ENCODE peak calls at places on chromosomes 7 and 10, in four cellular contexts. V, H, Y and E are unnamed samples.

GRCh38 chr10:65861249-65861648 is 1064.6 kb upstream of the LRRTM3 start:
- DNase-seq in H (no peak), V (no peak), Y (no peak), E (peak)

GRCh38 chr10:72315611-72316385 is 38.9 kb downstream of the DNAJB12 start:
- DNase-seq in H (peak), V (no peak), Y (peak), E (peak)

GRCh38 chr10:130787252-130787651 is 524.3 kb downstream of the TCERG1L start:
- DNase-seq in Y (no peak), V (no peak), H (no peak), E (no peak)

GRCh38 chr7:525740-526139 is 6.1 kb upstream of the PDGFA start:
- DNase-seq in V (no peak), H (no peak), Y (no peak), E (no peak)

GRCh38 chr10:52213511-52213831 is 100.6 kb upstream of the DKK1 start:
- DNase-seq in Y (peak), V (no peak), H (peak), E (no peak)

GRCh38 chr10:97169063-97169462 is 16.7 kb downstream of the SLIT1 start:
- DNase-seq in Y (peak), V (no peak), H (no peak), E (no peak)

GRCh38 chr7:111083423-111083822 is 7.5 kb upstream of the LRRN3 start:
- DNase-seq in Y (no peak), V (no peak), H (peak), E (peak)

GRCh38 chr7:32453286-32454011 is 36.7 kb downstream of the LSM5 start:
- DNase-seq in V (no peak), H (no peak), Y (no peak), E (no peak)

GRCh38 chr10:68099736-68100135 is 9.6 kb upstream of the MYPN start:
- DNase-seq in Y (no peak), V (no peak), H (peak), E (no peak)